ENCODE peak calls at places on chromosomes 5 and 9, in seven cellular contexts. A is Calu3; N is EL; T is hippocampal formation; B is NCI-H1105; Y is stimulated activated CD4-positive, alpha-beta T cell treated with anti-CD3 and anti-CD28 coated beads, Interleukin-2, amount 100 ng/mL, for 48 hours; O is PC-3. R is an unnamed sample.

GRCh38 chr5:172466062-172466461 is 11.7 kb upstream of the SH3PXD2B start:
- DNase-seq in B (no peak), Y (no peak), A (no peak), N (no peak), O (no peak), T (no peak), R (no peak)

GRCh38 chr9:109886617-109887016 is 106.6 kb downstream of the PALM2AKAP2 start:
- DNase-seq in N (no peak), B (no peak), Y (no peak), O (peak; percentile 54), T (no peak), A (no peak), R (no peak)

GRCh38 chr9:120768870-120769269 is 24.3 kb downstream of the FBXW2 start:
- DNase-seq in A (no peak), N (no peak), Y (no peak), O (no peak), T (no peak), B (no peak), R (no peak)

GRCh38 chr9:87350915-87351314 is 146.8 kb upstream of the DAPK1 start:
- DNase-seq in T (no peak), O (no peak), A (no peak), B (no peak), N (peak; percentile 42), Y (no peak), R (no peak)

GRCh38 chr5:61301345-61301744 is 30.7 kb upstream of the ZSWIM6 start:
- DNase-seq in T (no peak), Y (no peak), A (no peak), B (no peak), O (no peak), N (peak; percentile 77), R (no peak)

GRCh38 chr5:56350595-56351170 is 117.6 kb upstream of the ANKRD55 start:
- DNase-seq in A (peak; percentile 69), O (peak; percentile 89), T (no peak), N (peak; percentile 97), B (no peak), Y (no peak), R (peak; percentile 77)

GRCh38 chr9:84773023-84773422 is 103.5 kb downstream of the NTRK2 start:
- DNase-seq in N (peak; percentile 86), T (no peak), O (no peak), A (no peak), B (no peak), Y (no peak), R (no peak)

GRCh38 chr9:27365977-27366376 is 69.0 kb upstream of the EQTN start:
- DNase-seq in B (no peak), A (no peak), O (no peak), Y (peak; percentile 33), N (no peak), T (no peak), R (no peak)

GRCh38 chr5:173178369-173178910 is 34.1 kb downstream of the BNIP1 start:
- DNase-seq in T (no peak), O (no peak), N (no peak), B (no peak), Y (no peak), A (no peak), R (no peak)

GRCh38 chr5:162886717-162887116 is 550.7 kb upstream of the CCNG1 start:
- DNase-seq in O (no peak), B (no peak), A (no peak), N (no peak), T (no peak), Y (no peak), R (no peak)

GRCh38 chr5:146860213-146860891 is 18.2 kb downstream of the PPP2R2B start:
- DNase-seq in Y (no peak), B (no peak), T (no peak), O (peak; percentile 57), N (peak; percentile 80), A (peak; percentile 8), R (no peak)

GRCh38 chr9:110891760-110892159 is 146.5 kb downstream of the LPAR1 start:
- DNase-seq in Y (no peak), T (no peak), A (no peak), O (peak; percentile 66), B (no peak), N (peak; percentile 51), R (no peak)

GRCh38 chr9:113906411-113907110 is 30.5 kb downstream of the ZNF618 start:
- DNase-seq in T (no peak), Y (no peak), A (no peak), B (no peak), O (no peak), N (no peak), R (no peak)

GRCh38 chr9:137453643-137454081 is 5.5 kb downstream of the NSMF start:
- DNase-seq in Y (peak; percentile 51), O (peak; percentile 19), T (peak; percentile 22), B (peak; percentile 4), A (no peak), N (peak; percentile 64), R (peak; percentile 58)

GRCh38 chr9:16367605-16368424 is 502.7 kb downstream of the BNC2 start:
- DNase-seq in N (peak; percentile 94), Y (no peak), A (no peak), B (no peak), T (no peak), O (peak; percentile 78), R (no peak)

GRCh38 chr9:90508940-90509339 is 133.7 kb downstream of the DIRAS2 start:
- DNase-seq in B (no peak), N (peak; percentile 1), A (no peak), O (no peak), Y (no peak), T (no peak), R (no peak)

GRCh38 chr5:168422431-168422830 is 63.8 kb upstream of the RARS1 start:
- DNase-seq in O (peak; percentile 34), Y (no peak), A (no peak), B (no peak), N (no peak), T (no peak), R (no peak)

R was measured in uterus.